ENCODE peak calls at places on chromosome 14, in five cellular contexts. U is cardiac fibroblast, H is tibial artery, C is dorsolateral prefrontal cortex, J is body of pancreas. R is an unnamed sample.

GRCh38 chr14:32073537-32074189 is 3.4 kb upstream of the ARHGAP5 start:
- DNase-seq in H (peak), J (peak), U (peak), C (no peak), R (peak)

GRCh38 chr14:99552572-99553216 is 51.3 kb downstream of the CCDC85C start:
- DNase-seq in C (no peak), H (no peak), U (no peak), J (peak), R (no peak)

GRCh38 chr14:59275668-59276067 is 87.2 kb downstream of the DAAM1 start:
- DNase-seq in H (no peak), J (no peak), C (no peak), U (peak), R (peak)

GRCh38 chr14:58785741-58786140 is 148.0 kb downstream of the DACT1 start:
- DNase-seq in H (no peak), U (no peak), J (no peak), C (no peak), R (no peak)

GRCh38 chr14:69879175-69880047 is at the start of gene SMOC1:
- DNase-seq in U (peak), H (peak), J (peak), C (peak), R (no peak)

GRCh38 chr14:53929871-53930685 is 26.5 kb downstream of the BMP4 start:
- DNase-seq in U (no peak), J (peak), C (no peak), H (no peak), R (no peak)

GRCh38 chr14:105021656-105022275 is 883 bp upstream of the CDCA4 start:
- DNase-seq in J (peak), C (no peak), U (peak), H (no peak), R (peak)

GRCh38 chr14:89294060-89294459 is 123.0 kb downstream of the FOXN3 start:
- DNase-seq in J (peak), U (no peak), H (no peak), C (no peak), R (no peak)

GRCh38 chr14:100524933-100525243 is 62.3 kb downstream of the BEGAIN start:
- DNase-seq in J (peak), H (no peak), U (no peak), C (peak), R (no peak)

GRCh38 chr14:69010632-69011031 is 31.5 kb upstream of the ACTN1 start:
- DNase-seq in J (no peak), H (no peak), U (peak), C (no peak), R (no peak)

GRCh38 chr14:51370758-51371386 is 130.8 kb downstream of the TMX1 start:
- DNase-seq in H (no peak), U (no peak), C (no peak), J (no peak), R (no peak)

GRCh38 chr14:100307215-100308111 is 1.2 kb upstream of the SLC25A29 start:
- DNase-seq in U (no peak), J (no peak), C (peak), H (no peak), R (no peak)

GRCh38 chr14:55807059-55807499 is 227.1 kb downstream of the KTN1 start:
- DNase-seq in C (no peak), J (peak), U (peak), H (peak), R (peak)
- H3K4me3 ChIP-seq in C (no peak), J (no peak), U (no peak), H (no peak), R (no peak)

GRCh38 chr14:60515244-60515695 is 6.3 kb downstream of the SIX6 start:
- DNase-seq in U (no peak), H (no peak), C (no peak), J (no peak), R (no peak)
- TF ChIP-seq CTCF in U (no peak), H (no peak), C (no peak), J (no peak), R (no peak)

GRCh38 chr14:20679907-20680306 is 4.5 kb upstream of the RNASE4 start:
- DNase-seq in J (peak), C (peak), H (no peak), U (peak), R (no peak)
- H3K4me3 ChIP-seq in J (no peak), C (peak), H (no peak), U (no peak), R (peak)

GRCh38 chr14:29521526-29522137 is 406.0 kb downstream of the PRKD1 start:
- DNase-seq in U (peak), J (no peak), C (no peak), H (no peak), R (no peak)
- TF ChIP-seq CTCF in U (peak), J (no peak), C (no peak), H (no peak), R (peak)

DNA sequence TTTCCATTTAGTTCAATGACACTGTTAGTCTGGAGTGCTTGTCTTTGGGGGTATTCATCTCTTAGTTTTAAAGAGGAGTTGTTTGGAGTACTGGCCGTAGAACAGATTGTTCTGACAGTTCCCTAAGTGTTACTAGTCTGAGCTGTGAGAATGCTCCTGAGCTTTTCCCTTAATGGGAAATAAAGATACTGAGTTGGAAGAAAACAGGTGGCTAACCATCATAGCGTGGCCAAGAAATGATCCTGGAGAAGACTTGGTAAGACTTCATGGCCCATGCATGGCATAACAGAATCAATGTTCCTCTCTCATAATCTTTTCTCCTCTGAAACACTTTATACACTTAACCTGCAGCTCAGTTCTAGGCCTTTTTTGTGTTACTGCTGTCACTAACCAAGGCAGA is 6.2 kb downstream of the CALM1 start:
- DNase-seq in C (no peak), H (no peak), J (no peak), U (no peak), R (no peak)
- H3K4me3 ChIP-seq in C (peak), H (no peak), J (no peak), U (no peak), R (no peak)

R was measured in LNCaP clone FGC.